ENCODE peak calls at places on chromosomes 16 and 17, in ten cellular contexts. One of them, this sample, is unnamed.

GRCh38 chr16:19252904-19253303 is 32.6 kb upstream of the CLEC19A start:
- DNase-seq in brain microvascular endothelial cell: no peak
- DNase-seq in AG09319: no peak
- DNase-seq in astrocyte of the cerebellum: no peak
- DNase-seq in cardiac fibroblast: no peak
- DNase-seq in dorsolateral prefrontal cortex: no peak
- DNase-seq in AG04450: no peak
- DNase-seq in left lung: no peak
- DNase-seq in foreskin keratinocyte: no peak
- DNase-seq in HFFc6: no peak
- DNase-seq in this sample: no peak

GRCh38 chr17:58283674-58284612 is 3.2 kb upstream of the MPO start:
- DNase-seq in brain microvascular endothelial cell: no peak
- DNase-seq in AG09319: no peak
- DNase-seq in astrocyte of the cerebellum: no peak
- DNase-seq in cardiac fibroblast: no peak
- DNase-seq in dorsolateral prefrontal cortex: no peak
- DNase-seq in AG04450: no peak
- DNase-seq in left lung: no peak
- DNase-seq in foreskin keratinocyte: no peak
- DNase-seq in HFFc6: no peak
- DNase-seq in this sample: no peak

GRCh38 chr16:24052466-24053324 is 203.4 kb upstream of the CACNG3 start:
- DNase-seq in brain microvascular endothelial cell: no peak
- DNase-seq in AG09319: no peak
- DNase-seq in astrocyte of the cerebellum: no peak
- DNase-seq in cardiac fibroblast: no peak
- DNase-seq in dorsolateral prefrontal cortex: no peak
- DNase-seq in AG04450: no peak
- DNase-seq in left lung: no peak
- DNase-seq in foreskin keratinocyte: no peak
- DNase-seq in HFFc6: no peak
- DNase-seq in this sample: no peak

GRCh38 chr16:69567031-69567680 is 1.4 kb downstream of the NFAT5 start:
- DNase-seq in brain microvascular endothelial cell: peak; percentile 15
- DNase-seq in AG09319: no peak
- DNase-seq in astrocyte of the cerebellum: peak; percentile 24
- DNase-seq in cardiac fibroblast: no peak
- DNase-seq in dorsolateral prefrontal cortex: peak; percentile 8
- DNase-seq in AG04450: no peak
- DNase-seq in left lung: no peak
- DNase-seq in foreskin keratinocyte: peak; percentile 55
- DNase-seq in HFFc6: no peak
- DNase-seq in this sample: peak; percentile 15

GRCh38 chr16:89357055-89357454 is 133.3 kb downstream of the ANKRD11 start:
- DNase-seq in brain microvascular endothelial cell: no peak
- DNase-seq in AG09319: no peak
- DNase-seq in astrocyte of the cerebellum: no peak
- DNase-seq in cardiac fibroblast: no peak
- DNase-seq in dorsolateral prefrontal cortex: no peak
- DNase-seq in AG04450: no peak
- DNase-seq in left lung: no peak
- DNase-seq in foreskin keratinocyte: peak; percentile 60
- DNase-seq in HFFc6: no peak
- DNase-seq in this sample: no peak

GRCh38 chr17:62807812-62808575 is at the start of gene MARCHF10:
- DNase-seq in brain microvascular endothelial cell: no peak
- DNase-seq in AG09319: no peak
- DNase-seq in astrocyte of the cerebellum: no peak
- DNase-seq in cardiac fibroblast: no peak
- DNase-seq in dorsolateral prefrontal cortex: no peak
- DNase-seq in AG04450: no peak
- DNase-seq in left lung: peak; percentile 83
- DNase-seq in foreskin keratinocyte: no peak
- DNase-seq in HFFc6: no peak
- DNase-seq in this sample: peak; percentile 81

GRCh38 chr16:89325861-89326471 is 108.5 kb downstream of the ZNF778 start:
- DNase-seq in brain microvascular endothelial cell: peak; percentile 72
- DNase-seq in AG09319: peak; percentile 60
- DNase-seq in astrocyte of the cerebellum: no peak
- DNase-seq in cardiac fibroblast: peak; percentile 84
- DNase-seq in dorsolateral prefrontal cortex: peak; percentile 75
- DNase-seq in AG04450: peak; percentile 77
- DNase-seq in left lung: peak; percentile 71
- DNase-seq in foreskin keratinocyte: peak; percentile 64
- DNase-seq in HFFc6: peak; percentile 86
- DNase-seq in this sample: no peak

GRCh38 chr17:39926588-39927100 is 757 bp downstream of the ORMDL3 start:
- DNase-seq in brain microvascular endothelial cell: peak; percentile 14
- DNase-seq in AG09319: no peak
- DNase-seq in astrocyte of the cerebellum: no peak
- DNase-seq in cardiac fibroblast: peak; percentile 36
- DNase-seq in dorsolateral prefrontal cortex: no peak
- DNase-seq in AG04450: no peak
- DNase-seq in left lung: no peak
- DNase-seq in foreskin keratinocyte: no peak
- DNase-seq in HFFc6: no peak
- DNase-seq in this sample: peak; percentile 41

GRCh38 chr16:23502466-23502865 is 7.8 kb downstream of the GGA2 start:
- DNase-seq in brain microvascular endothelial cell: no peak
- DNase-seq in AG09319: no peak
- DNase-seq in astrocyte of the cerebellum: no peak
- DNase-seq in cardiac fibroblast: no peak
- DNase-seq in dorsolateral prefrontal cortex: no peak
- DNase-seq in AG04450: no peak
- DNase-seq in left lung: no peak
- DNase-seq in foreskin keratinocyte: no peak
- DNase-seq in HFFc6: no peak
- DNase-seq in this sample: no peak

GRCh38 chr16:50706250-50706649 is 12.8 kb downstream of the NOD2 start:
- DNase-seq in brain microvascular endothelial cell: no peak
- DNase-seq in AG09319: no peak
- DNase-seq in astrocyte of the cerebellum: no peak
- DNase-seq in cardiac fibroblast: no peak
- DNase-seq in dorsolateral prefrontal cortex: no peak
- DNase-seq in AG04450: no peak
- DNase-seq in left lung: no peak
- DNase-seq in foreskin keratinocyte: no peak
- DNase-seq in HFFc6: no peak
- DNase-seq in this sample: no peak

GRCh38 chr17:71975331-71975801 is 145.5 kb upstream of the SOX9 start:
- DNase-seq in brain microvascular endothelial cell: peak; percentile 40
- DNase-seq in AG09319: peak; percentile 23
- DNase-seq in astrocyte of the cerebellum: peak; percentile 18
- DNase-seq in cardiac fibroblast: peak; percentile 68
- DNase-seq in dorsolateral prefrontal cortex: no peak
- DNase-seq in AG04450: peak; percentile 6
- DNase-seq in left lung: no peak
- DNase-seq in foreskin keratinocyte: peak; percentile 28
- DNase-seq in HFFc6: peak; percentile 38
- DNase-seq in this sample: peak; percentile 4

GRCh38 chr17:1034652-1035210 is 37.8 kb downstream of the TIMM22 start:
- DNase-seq in brain microvascular endothelial cell: no peak
- DNase-seq in AG09319: no peak
- DNase-seq in astrocyte of the cerebellum: no peak
- DNase-seq in cardiac fibroblast: no peak
- DNase-seq in dorsolateral prefrontal cortex: no peak
- DNase-seq in AG04450: no peak
- DNase-seq in left lung: peak; percentile 54
- DNase-seq in foreskin keratinocyte: no peak
- DNase-seq in HFFc6: no peak
- DNase-seq in this sample: no peak

GRCh38 chr16:11913425-11914079 is 2.2 kb downstream of the GSPT1 start:
- DNase-seq in brain microvascular endothelial cell: no peak
- DNase-seq in AG09319: no peak
- DNase-seq in astrocyte of the cerebellum: no peak
- DNase-seq in cardiac fibroblast: no peak
- DNase-seq in dorsolateral prefrontal cortex: no peak
- DNase-seq in AG04450: no peak
- DNase-seq in left lung: no peak
- DNase-seq in foreskin keratinocyte: peak; percentile 41
- DNase-seq in HFFc6: peak; percentile 27
- DNase-seq in this sample: no peak

GRCh38 chr17:81863123-81863675 is 2.9 kb upstream of the P4HB start:
- DNase-seq in brain microvascular endothelial cell: no peak
- DNase-seq in AG09319: no peak
- DNase-seq in astrocyte of the cerebellum: no peak
- DNase-seq in cardiac fibroblast: peak; percentile 29
- DNase-seq in dorsolateral prefrontal cortex: no peak
- DNase-seq in AG04450: no peak
- DNase-seq in left lung: no peak
- DNase-seq in foreskin keratinocyte: no peak
- DNase-seq in HFFc6: no peak
- DNase-seq in this sample: no peak

GRCh38 chr16:86019446-86020047 is 120.6 kb downstream of the IRF8 start:
- DNase-seq in brain microvascular endothelial cell: no peak
- DNase-seq in AG09319: no peak
- DNase-seq in astrocyte of the cerebellum: no peak
- DNase-seq in cardiac fibroblast: no peak
- DNase-seq in dorsolateral prefrontal cortex: no peak
- DNase-seq in AG04450: no peak
- DNase-seq in left lung: no peak
- DNase-seq in foreskin keratinocyte: no peak
- DNase-seq in HFFc6: no peak
- DNase-seq in this sample: peak; percentile 49
- TF ChIP-seq CTCF in brain microvascular endothelial cell: peak; percentile 60
- TF ChIP-seq CTCF in AG09319: no peak
- TF ChIP-seq CTCF in astrocyte of the cerebellum: peak; percentile 19
- TF ChIP-seq CTCF in cardiac fibroblast: peak; percentile 28
- TF ChIP-seq CTCF in dorsolateral prefrontal cortex: no peak
- TF ChIP-seq CTCF in AG04450: peak; percentile 45
- TF ChIP-seq CTCF in left lung: no peak
- TF ChIP-seq CTCF in foreskin keratinocyte: peak; percentile 33
- TF ChIP-seq CTCF in HFFc6: peak; percentile 69
- TF ChIP-seq CTCF in this sample: peak; percentile 43

GRCh38 chr16:74999683-75000480 is 1.1 kb downstream of the ZNRF1 start:
- DNase-seq in brain microvascular endothelial cell: no peak
- DNase-seq in AG09319: no peak
- DNase-seq in astrocyte of the cerebellum: no peak
- DNase-seq in cardiac fibroblast: peak; percentile 42
- DNase-seq in dorsolateral prefrontal cortex: peak; percentile 58
- DNase-seq in AG04450: no peak
- DNase-seq in left lung: peak; percentile 84
- DNase-seq in foreskin keratinocyte: peak; percentile 55
- DNase-seq in HFFc6: peak; percentile 5
- DNase-seq in this sample: peak; percentile 48
- TF ChIP-seq CTCF in brain microvascular endothelial cell: no peak
- TF ChIP-seq CTCF in AG09319: no peak
- TF ChIP-seq CTCF in astrocyte of the cerebellum: no peak
- TF ChIP-seq CTCF in cardiac fibroblast: no peak
- TF ChIP-seq CTCF in dorsolateral prefrontal cortex: no peak
- TF ChIP-seq CTCF in AG04450: no peak
- TF ChIP-seq CTCF in left lung: no peak
- TF ChIP-seq CTCF in foreskin keratinocyte: no peak
- TF ChIP-seq CTCF in HFFc6: peak; percentile 43
- TF ChIP-seq CTCF in this sample: no peak

GRCh38 chr17:69725125-69725524 is 310.6 kb downstream of the MAP2K6 start:
- DNase-seq in brain microvascular endothelial cell: no peak
- DNase-seq in AG09319: no peak
- DNase-seq in astrocyte of the cerebellum: no peak
- DNase-seq in cardiac fibroblast: no peak
- DNase-seq in dorsolateral prefrontal cortex: no peak
- DNase-seq in AG04450: no peak
- DNase-seq in left lung: no peak
- DNase-seq in foreskin keratinocyte: no peak
- DNase-seq in HFFc6: no peak
- DNase-seq in this sample: no peak

GRCh38 chr17:69724236-69724635 is 309.7 kb downstream of the MAP2K6 start:
- DNase-seq in brain microvascular endothelial cell: no peak
- DNase-seq in AG09319: no peak
- DNase-seq in astrocyte of the cerebellum: no peak
- DNase-seq in cardiac fibroblast: no peak
- DNase-seq in dorsolateral prefrontal cortex: no peak
- DNase-seq in AG04450: no peak
- DNase-seq in left lung: no peak
- DNase-seq in foreskin keratinocyte: no peak
- DNase-seq in HFFc6: no peak
- DNase-seq in this sample: no peak

GRCh38 chr17:69723316-69723715 is 308.8 kb downstream of the MAP2K6 start:
- DNase-seq in brain microvascular endothelial cell: no peak
- DNase-seq in AG09319: no peak
- DNase-seq in astrocyte of the cerebellum: no peak
- DNase-seq in cardiac fibroblast: no peak
- DNase-seq in dorsolateral prefrontal cortex: no peak
- DNase-seq in AG04450: no peak
- DNase-seq in left lung: no peak
- DNase-seq in foreskin keratinocyte: no peak
- DNase-seq in HFFc6: no peak
- DNase-seq in this sample: no peak

GRCh38 chr17:69722518-69722917 is 308.0 kb downstream of the MAP2K6 start:
- DNase-seq in brain microvascular endothelial cell: no peak
- DNase-seq in AG09319: no peak
- DNase-seq in astrocyte of the cerebellum: no peak
- DNase-seq in cardiac fibroblast: no peak
- DNase-seq in dorsolateral prefrontal cortex: no peak
- DNase-seq in AG04450: no peak
- DNase-seq in left lung: no peak
- DNase-seq in foreskin keratinocyte: no peak
- DNase-seq in HFFc6: no peak
- DNase-seq in this sample: no peak

DNA sequence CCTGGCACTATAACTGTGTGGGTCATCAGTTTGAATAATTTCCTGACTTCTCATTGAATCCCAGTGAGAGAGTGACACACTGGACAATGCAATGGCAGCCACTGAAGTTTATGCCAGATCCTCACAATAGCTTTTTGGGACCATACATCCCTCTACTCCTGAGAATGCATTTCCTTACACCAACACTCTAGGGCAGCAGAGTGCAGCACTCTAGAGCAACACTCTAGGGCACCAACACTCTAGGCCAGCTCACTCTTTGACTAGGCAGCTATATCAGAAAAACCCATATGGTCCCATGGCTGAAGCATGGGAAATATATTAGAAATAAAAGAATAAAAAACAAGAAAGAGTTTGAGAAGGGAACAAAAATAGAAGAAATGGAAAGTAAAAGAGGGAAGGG is 309.2 kb downstream of the MAP2K6 start:
- DNase-seq in brain microvascular endothelial cell: no peak
- DNase-seq in AG09319: no peak
- DNase-seq in astrocyte of the cerebellum: no peak
- DNase-seq in cardiac fibroblast: no peak
- DNase-seq in dorsolateral prefrontal cortex: no peak
- DNase-seq in AG04450: no peak
- DNase-seq in left lung: no peak
- DNase-seq in foreskin keratinocyte: peak; percentile 18
- DNase-seq in HFFc6: no peak
- DNase-seq in this sample: no peak
- TF ChIP-seq CTCF in brain microvascular endothelial cell: peak; percentile 47
- TF ChIP-seq CTCF in AG09319: no peak
- TF ChIP-seq CTCF in astrocyte of the cerebellum: peak; percentile 16
- TF ChIP-seq CTCF in cardiac fibroblast: peak; percentile 21
- TF ChIP-seq CTCF in dorsolateral prefrontal cortex: no peak
- TF ChIP-seq CTCF in AG04450: peak; percentile 21
- TF ChIP-seq CTCF in left lung: no peak
- TF ChIP-seq CTCF in foreskin keratinocyte: peak; percentile 55
- TF ChIP-seq CTCF in HFFc6: peak; percentile 36
- TF ChIP-seq CTCF in this sample: no peak

DNA sequence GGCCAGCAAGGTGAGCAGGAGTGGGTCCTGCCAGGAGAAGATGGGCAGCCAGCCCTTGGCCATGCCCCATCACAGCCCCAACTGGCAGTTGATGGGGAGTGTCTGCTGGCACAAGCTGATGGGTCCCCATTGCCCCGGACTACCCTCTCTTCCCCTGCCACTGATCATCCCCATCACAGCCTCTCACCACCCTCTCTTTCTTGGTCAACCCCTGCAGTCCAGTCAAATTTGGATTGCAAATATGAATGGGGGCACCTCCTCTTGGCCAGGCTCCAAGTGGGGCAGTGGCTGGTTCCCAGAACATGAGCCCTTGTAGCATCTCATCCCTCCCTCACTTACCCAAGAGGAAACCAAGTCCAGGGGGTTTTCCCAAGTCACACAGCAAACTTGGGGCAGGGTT is 17.4 kb downstream of the SEZ6 start:
- DNase-seq in brain microvascular endothelial cell: no peak
- DNase-seq in AG09319: no peak
- DNase-seq in astrocyte of the cerebellum: no peak
- DNase-seq in cardiac fibroblast: no peak
- DNase-seq in dorsolateral prefrontal cortex: no peak
- DNase-seq in AG04450: no peak
- DNase-seq in left lung: no peak
- DNase-seq in foreskin keratinocyte: no peak
- DNase-seq in HFFc6: no peak
- DNase-seq in this sample: no peak
- TF ChIP-seq CTCF in brain microvascular endothelial cell: no peak
- TF ChIP-seq CTCF in AG09319: no peak
- TF ChIP-seq CTCF in astrocyte of the cerebellum: no peak
- TF ChIP-seq CTCF in cardiac fibroblast: no peak
- TF ChIP-seq CTCF in dorsolateral prefrontal cortex: no peak
- TF ChIP-seq CTCF in AG04450: no peak
- TF ChIP-seq CTCF in left lung: no peak
- TF ChIP-seq CTCF in foreskin keratinocyte: no peak
- TF ChIP-seq CTCF in HFFc6: no peak
- TF ChIP-seq CTCF in this sample: no peak